ENCODE peak calls at places on chromosomes 4 and X, in six cellular contexts. E is uterus, C is Caco-2, L is brain microvascular endothelial cell, F is body of pancreas, Q is HFF-Myc. D is an unnamed sample.

GRCh38 chr4:92814677-92815076 is 510.9 kb downstream of the GRID2 start:
- DNase-seq in E (no peak), C (no peak), L (no peak), F (no peak), Q (no peak), D (no peak)

GRCh38 chrX:10050481-10050880 is 83.3 kb downstream of the CLDN34 start:
- DNase-seq in E (no peak), C (no peak), L (no peak), F (no peak), Q (no peak), D (no peak)

GRCh38 chr4:85741921-85742591 is 267.1 kb downstream of the ARHGAP24 start:
- DNase-seq in E (no peak), C (no peak), L (no peak), F (peak), Q (no peak), D (no peak)

GRCh38 chr4:122700178-122700725 is 32.3 kb upstream of the BBS12 start:
- DNase-seq in E (peak), C (no peak), L (peak), F (peak), Q (peak), D (no peak)

GRCh38 chrX:16445166-16445752 is 204.7 kb upstream of the S100G start:
- DNase-seq in E (no peak), C (peak), L (peak), F (peak), Q (no peak), D (peak)

GRCh38 chrX:18702362-18703195 is 4.9 kb upstream of the PPEF1 start:
- DNase-seq in E (no peak), C (no peak), L (peak), F (no peak), Q (peak), D (no peak)

GRCh38 chr4:89024051-89024675 is 32.8 kb downstream of the FAM13A start:
- DNase-seq in E (peak), C (peak), L (peak), F (peak), Q (peak), D (peak)

GRCh38 chrX:13101439-13102139 is 57.2 kb upstream of the FAM9C start:
- DNase-seq in E (peak), C (peak), L (peak), F (peak), Q (peak), D (no peak)

GRCh38 chr4:54498661-54499111 is 159.1 kb upstream of the KIT start:
- DNase-seq in E (no peak), C (no peak), L (peak), F (no peak), Q (no peak), D (no peak)

GRCh38 chr4:54840992-54841768 is 183.4 kb downstream of the KIT start:
- DNase-seq in E (no peak), C (peak), L (peak), F (no peak), Q (no peak), D (no peak)

GRCh38 chr4:110106946-110107325 is 91.5 kb downstream of the ELOVL6 start:
- DNase-seq in E (no peak), C (peak), L (peak), F (no peak), Q (peak), D (peak)

GRCh38 chrX:40140706-40141499 is 43.1 kb upstream of the BCOR start:
- DNase-seq in E (peak), C (no peak), L (no peak), F (peak), Q (no peak), D (no peak)

GRCh38 chr4:5708829-5709680 is 696 bp upstream of the EVC2 start:
- DNase-seq in E (no peak), C (no peak), L (no peak), F (no peak), Q (no peak), D (no peak)

GRCh38 chr4:5708171-5708828 is at the start of gene EVC2:
- DNase-seq in E (peak), C (no peak), L (peak), F (peak), Q (no peak), D (no peak)

GRCh38 chr4:5710962-5711478 is at the start of gene EVC:
- DNase-seq in E (peak), C (no peak), L (peak), F (peak), Q (peak), D (no peak)

GRCh38 chr4:5711479-5712184 is 631 bp downstream of the EVC start:
- DNase-seq in E (peak), C (no peak), L (peak), F (peak), Q (no peak), D (no peak)

DNA sequence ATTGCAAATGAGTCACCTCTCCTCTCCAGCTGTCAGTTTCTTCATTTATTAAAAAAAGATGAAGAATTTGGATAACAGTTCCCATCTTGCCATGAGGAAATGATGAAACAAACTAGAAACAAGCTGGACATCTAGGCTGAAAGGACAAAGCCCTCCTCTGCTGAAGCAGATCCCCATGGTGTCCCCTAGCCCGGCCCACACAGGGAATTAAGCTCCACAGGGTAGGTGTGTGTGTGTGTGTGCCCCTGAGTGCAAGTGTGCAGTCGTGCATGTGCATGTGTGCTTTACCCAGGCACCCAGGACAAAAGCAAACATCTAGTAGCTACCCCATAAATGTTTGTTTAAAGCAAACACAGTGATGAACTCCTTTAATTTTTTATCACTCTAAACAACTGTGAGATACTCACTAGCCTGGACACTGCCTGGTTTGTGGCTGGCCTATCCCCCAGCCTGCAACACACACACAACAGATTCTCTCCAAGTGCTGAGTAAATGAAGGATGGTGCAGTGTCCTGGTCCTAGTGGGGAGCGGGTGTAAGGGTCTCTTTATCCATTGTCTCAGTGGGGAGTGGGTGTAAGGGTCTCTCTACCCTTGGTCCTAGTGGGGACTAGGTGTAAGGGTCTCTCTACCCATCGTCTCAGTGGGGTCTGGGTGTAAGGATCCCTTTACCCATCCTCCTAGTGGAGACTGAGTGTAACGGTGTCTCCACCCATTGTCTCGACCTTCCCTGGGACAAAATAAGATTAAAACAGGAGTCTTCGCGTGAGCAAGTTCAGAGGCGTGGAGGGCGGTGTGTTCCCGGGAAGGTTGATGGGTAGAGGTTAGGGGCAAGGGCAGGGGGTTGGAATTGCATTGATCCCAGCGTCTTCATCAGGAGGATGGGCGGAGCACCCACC is 688 bp upstream of the EVC start:
- DNase-seq in E (no peak), C (no peak), L (peak), F (no peak), Q (no peak), D (no peak)
- TF ChIP-seq CTCF in E (no peak), C (no peak), L (peak), F (no peak), Q (peak), D (no peak)

GRCh38 chrX:148495156-148495555 is 5.3 kb upstream of the AFF2 start:
- DNase-seq in E (no peak), C (no peak), L (no peak), F (no peak), Q (no peak), D (no peak)

GRCh38 chrX:148500428-148501120 is at the start of gene AFF2:
- DNase-seq in E (no peak), C (peak), L (peak), F (peak), Q (no peak), D (peak)

GRCh38 chrX:148501121-148502066 is 977 bp downstream of the AFF2 start:
- DNase-seq in E (no peak), C (peak), L (no peak), F (no peak), Q (no peak), D (no peak)

GRCh38 chrX:148499638-148500427 is 584 bp upstream of the AFF2 start:
- DNase-seq in E (no peak), C (no peak), L (no peak), F (no peak), Q (no peak), D (no peak)

GRCh38 chrX:148498067-148498466 is 2.4 kb upstream of the AFF2 start:
- DNase-seq in E (no peak), C (no peak), L (no peak), F (no peak), Q (no peak), D (no peak)
- TF ChIP-seq CTCF in E (no peak), C (no peak), L (no peak), F (no peak), Q (no peak), D (no peak)

DNA sequence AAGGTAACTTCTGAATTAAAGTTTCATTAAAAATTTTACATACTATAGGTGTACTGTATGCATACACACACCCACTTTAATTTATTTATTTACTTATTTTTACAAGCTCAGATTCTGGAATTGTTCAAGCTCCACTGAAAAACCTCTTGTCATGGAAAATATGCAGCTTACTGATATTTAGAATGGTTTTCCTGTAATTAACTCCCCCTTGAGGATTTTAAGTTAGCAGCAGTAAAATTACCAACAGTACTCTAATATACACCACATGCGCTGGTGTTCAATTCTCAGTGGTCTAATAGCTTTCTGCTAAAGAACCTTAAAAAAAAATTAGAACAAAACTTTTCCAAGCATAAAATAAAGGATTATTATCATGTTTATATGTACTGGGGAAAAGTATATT is 12.0 kb downstream of the MAB21L2 start:
- DNase-seq in E (no peak), C (no peak), L (no peak), F (no peak), Q (no peak), D (no peak)
- TF ChIP-seq CTCF in E (no peak), C (no peak), L (peak), F (no peak), Q (no peak), D (no peak)

DNA sequence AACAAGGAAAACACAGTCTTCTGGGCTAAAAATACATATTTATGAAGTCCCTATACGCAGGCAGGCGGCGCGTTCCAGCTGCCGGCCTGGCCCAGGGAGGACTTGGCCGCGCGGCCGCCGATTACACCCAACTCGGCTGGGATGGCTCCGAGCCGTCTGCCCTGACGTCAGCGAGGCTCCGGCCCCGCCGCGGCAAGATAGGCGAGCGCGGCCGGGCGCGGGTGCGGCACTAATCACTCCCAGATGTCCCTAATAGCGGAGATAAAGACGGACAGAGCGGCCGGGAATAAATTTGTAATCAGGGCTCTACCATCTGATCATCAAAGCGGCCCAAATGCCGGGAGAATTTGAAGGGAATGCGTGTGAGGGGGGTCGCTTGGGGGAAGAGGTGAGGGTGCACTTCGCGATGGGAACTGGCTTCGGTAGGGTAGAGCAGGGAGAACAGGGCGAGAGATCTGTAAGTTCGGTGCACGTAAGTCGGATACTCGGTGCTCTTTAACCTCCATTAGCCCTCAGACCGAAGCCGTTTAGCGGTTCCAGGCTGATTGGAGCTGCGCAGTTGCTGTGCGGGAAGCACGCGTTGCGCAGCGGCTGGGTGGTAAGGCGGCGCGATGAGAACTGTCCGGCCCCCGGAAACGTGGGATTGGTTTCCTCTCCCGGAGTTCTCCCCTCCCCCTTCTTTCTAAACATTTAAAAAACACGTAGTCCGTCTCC is 7.7 kb downstream of the HAND2 start:
- DNase-seq in E (peak), C (no peak), L (peak), F (peak), Q (peak), D (peak)
- TF ChIP-seq CTCF in E (peak), C (no peak), L (peak), F (no peak), Q (peak), D (no peak)

GRCh38 chr4:3397128-3397527 is 44.6 kb upstream of the HGFAC start:
- DNase-seq in E (no peak), C (no peak), L (no peak), F (no peak), Q (no peak), D (no peak)

GRCh38 chr4:3402409-3403103 is 39.2 kb upstream of the HGFAC start:
- DNase-seq in E (no peak), C (no peak), L (peak), F (no peak), Q (peak), D (no peak)

GRCh38 chr4:3401436-3402171 is 40.2 kb upstream of the HGFAC start:
- DNase-seq in E (no peak), C (no peak), L (peak), F (no peak), Q (no peak), D (no peak)

GRCh38 chr4:3396611-3397010 is 45.2 kb upstream of the HGFAC start:
- DNase-seq in E (no peak), C (no peak), L (no peak), F (no peak), Q (no peak), D (no peak)

GRCh38 chr4:3399277-3400194 is 42.2 kb upstream of the HGFAC start:
- DNase-seq in E (no peak), C (no peak), L (peak), F (no peak), Q (no peak), D (no peak)
- TF ChIP-seq CTCF in E (no peak), C (no peak), L (peak), F (no peak), Q (no peak), D (no peak)

DNA sequence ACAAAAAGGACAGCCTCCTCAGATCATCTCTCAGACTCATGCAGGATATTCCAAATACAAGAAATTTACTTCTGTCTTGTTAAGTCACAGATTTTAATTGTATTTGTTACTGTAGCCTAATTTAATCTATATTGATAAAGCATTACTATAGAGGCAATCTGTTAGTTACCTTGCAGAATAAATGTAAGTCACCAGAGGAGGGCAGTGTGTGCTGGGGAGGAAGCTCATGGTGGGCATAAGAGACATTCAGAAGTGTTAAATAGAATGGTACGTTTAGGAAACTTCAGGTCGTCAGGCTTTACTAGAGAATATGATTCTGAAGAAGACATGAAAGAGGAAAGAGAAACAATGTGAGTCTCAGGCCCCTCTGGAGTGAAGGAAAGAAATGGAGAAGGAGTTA is 37.3 kb upstream of the INPP4B start:
- DNase-seq in E (no peak), C (peak), L (no peak), F (no peak), Q (peak), D (no peak)
- TF ChIP-seq CTCF in E (peak), C (peak), L (peak), F (no peak), Q (peak), D (peak)

DNA sequence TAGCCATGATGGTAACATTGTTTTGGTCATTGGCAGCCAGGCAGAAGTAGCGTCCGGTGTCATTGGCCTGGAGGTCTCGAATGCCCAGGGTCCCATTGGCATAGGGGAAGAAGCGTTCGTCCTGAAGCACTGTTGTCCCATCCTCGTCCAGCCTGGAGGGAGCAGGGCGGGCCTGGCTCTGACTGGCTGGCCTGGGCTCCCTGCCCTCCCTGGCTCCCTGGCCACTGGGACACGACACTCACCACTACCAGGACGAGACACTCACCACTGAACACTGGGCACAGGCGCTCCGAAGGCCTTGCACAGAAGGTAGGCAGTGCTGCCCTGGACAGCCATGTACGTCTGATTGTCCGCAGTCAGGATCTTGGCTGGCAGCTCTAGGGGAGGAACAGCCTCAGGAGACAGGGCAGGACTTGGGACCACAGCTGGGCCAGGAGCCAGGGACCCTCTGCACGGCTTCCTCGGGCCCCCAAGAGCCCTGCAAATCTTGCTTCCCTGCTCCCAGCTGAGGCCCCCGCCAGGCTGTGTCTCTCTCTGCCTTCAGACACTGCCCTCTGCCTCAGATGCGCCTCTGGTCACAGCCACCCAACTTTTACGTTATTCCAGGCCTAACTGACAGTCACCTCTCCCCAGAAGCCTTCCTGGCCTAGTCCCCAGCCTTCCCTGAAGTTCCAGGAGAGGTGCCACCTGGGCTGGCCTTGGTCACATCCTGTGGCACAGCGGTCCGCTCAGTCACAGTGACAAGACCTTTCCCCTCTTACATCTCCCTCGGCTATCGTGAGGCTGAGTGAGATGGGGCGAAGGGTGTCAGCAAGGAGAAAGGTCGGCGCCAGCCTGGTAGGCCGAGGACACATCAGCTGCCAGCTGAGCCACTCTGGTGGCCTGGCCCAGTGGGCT is 17.1 kb downstream of the L1CAM start:
- DNase-seq in E (no peak), C (no peak), L (no peak), F (no peak), Q (no peak), D (no peak)
- TF ChIP-seq CTCF in E (no peak), C (no peak), L (no peak), F (no peak), Q (no peak), D (no peak)

GRCh38 chrX:48468693-48469691 is 1.1 kb downstream of the SLC38A5 start:
- DNase-seq in E (no peak), C (no peak), L (no peak), F (no peak), Q (no peak), D (peak)

GRCh38 chrX:48465336-48465933 is 4.6 kb downstream of the SLC38A5 start:
- DNase-seq in E (no peak), C (no peak), L (peak), F (peak), Q (peak), D (peak)

GRCh38 chrX:48468247-48468671 is 1.8 kb downstream of the SLC38A5 start:
- DNase-seq in E (no peak), C (no peak), L (no peak), F (peak), Q (no peak), D (peak)

GRCh38 chrX:48467331-48467761 is 2.7 kb downstream of the SLC38A5 start:
- DNase-seq in E (no peak), C (no peak), L (no peak), F (no peak), Q (no peak), D (no peak)

DNA sequence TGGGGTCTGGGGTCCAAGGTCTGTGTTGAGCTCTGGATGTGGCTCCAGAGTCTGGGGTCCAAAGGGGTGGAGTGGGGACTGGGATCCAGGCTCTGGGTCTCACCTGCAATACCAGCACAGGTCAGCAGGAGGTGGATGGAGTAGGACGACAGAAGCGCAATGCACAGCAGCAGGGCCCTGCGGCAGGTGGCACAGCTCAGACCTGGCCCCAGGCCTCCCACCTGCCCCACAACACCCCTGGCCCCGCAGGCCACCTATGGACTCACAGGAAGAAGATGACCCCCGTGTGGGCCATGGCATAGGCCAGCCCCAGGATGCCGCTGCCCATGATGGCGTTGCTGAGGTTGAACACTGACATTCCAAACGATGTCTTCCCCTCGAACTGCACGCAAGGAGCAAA is 3.4 kb downstream of the SLC38A5 start:
- DNase-seq in E (no peak), C (no peak), L (no peak), F (peak), Q (no peak), D (no peak)
- TF ChIP-seq CTCF in E (no peak), C (peak), L (peak), F (peak), Q (peak), D (no peak)

GRCh38 chrX:153924149-153924861 is 1.8 kb downstream of the ARHGAP4 start:
- DNase-seq in E (peak), C (peak), L (no peak), F (no peak), Q (no peak), D (no peak)
- TF ChIP-seq CTCF in E (no peak), C (no peak), L (peak), F (no peak), Q (no peak), D (peak)